ENCODE peak calls at places on chromosomes 7 and 10, in seven cellular contexts. One of them, this sample, is unnamed.

GRCh38 chr7:6169805-6170520 is 102.5 kb downstream of the CYTH3 start:
- DNase-seq in H54: no peak
- DNase-seq in Calu3: no peak
- DNase-seq in anterior cingulate cortex: no peak
- DNase-seq in amygdala: no peak
- DNase-seq in kidney epithelial cell: no peak
- DNase-seq in NB4: no peak
- DNase-seq in this sample: no peak

GRCh38 chr10:56383806-56384205 is 22.7 kb upstream of the ZWINT start:
- DNase-seq in kidney epithelial cell: no peak
- DNase-seq in Calu3: no peak
- DNase-seq in NB4: no peak
- DNase-seq in H54: no peak
- DNase-seq in amygdala: no peak
- DNase-seq in anterior cingulate cortex: no peak
- DNase-seq in this sample: no peak

GRCh38 chr7:17236603-17237002 is 61.8 kb upstream of the AHR start:
- DNase-seq in anterior cingulate cortex: no peak
- DNase-seq in kidney epithelial cell: no peak
- DNase-seq in amygdala: no peak
- DNase-seq in H54: no peak
- DNase-seq in NB4: no peak
- DNase-seq in Calu3: no peak
- DNase-seq in this sample: no peak

GRCh38 chr7:34807548-34808340 is 149.7 kb downstream of the NPSR1 start:
- DNase-seq in NB4: no peak
- DNase-seq in anterior cingulate cortex: no peak
- DNase-seq in amygdala: no peak
- DNase-seq in kidney epithelial cell: no peak
- DNase-seq in Calu3: no peak
- DNase-seq in H54: no peak
- DNase-seq in this sample: no peak

GRCh38 chr10:43134126-43134905 is 3.9 kb upstream of the CSGALNACT2 start:
- DNase-seq in NB4: no peak
- DNase-seq in H54: no peak
- DNase-seq in anterior cingulate cortex: no peak
- DNase-seq in kidney epithelial cell: no peak
- DNase-seq in amygdala: no peak
- DNase-seq in Calu3: no peak
- DNase-seq in this sample: no peak

GRCh38 chr7:159030490-159031134 is 114.1 kb downstream of the VIPR2 start:
- DNase-seq in NB4: peak
- DNase-seq in kidney epithelial cell: no peak
- DNase-seq in H54: no peak
- DNase-seq in amygdala: no peak
- DNase-seq in anterior cingulate cortex: no peak
- DNase-seq in Calu3: peak
- DNase-seq in this sample: no peak

GRCh38 chr7:94028768-94029167 is 24.6 kb upstream of the BET1 start:
- DNase-seq in kidney epithelial cell: no peak
- DNase-seq in H54: peak
- DNase-seq in Calu3: no peak
- DNase-seq in anterior cingulate cortex: no peak
- DNase-seq in amygdala: no peak
- DNase-seq in NB4: peak
- DNase-seq in this sample: no peak

GRCh38 chr7:95420996-95421846 is 13.6 kb downstream of the PON2 start:
- DNase-seq in Calu3: peak
- DNase-seq in NB4: no peak
- DNase-seq in kidney epithelial cell: no peak
- DNase-seq in anterior cingulate cortex: no peak
- DNase-seq in amygdala: no peak
- DNase-seq in H54: no peak
- DNase-seq in this sample: no peak

GRCh38 chr10:88115968-88116367 is 252.5 kb downstream of the PTEN start:
- DNase-seq in H54: peak
- DNase-seq in Calu3: no peak
- DNase-seq in anterior cingulate cortex: no peak
- DNase-seq in kidney epithelial cell: no peak
- DNase-seq in amygdala: no peak
- DNase-seq in NB4: no peak
- DNase-seq in this sample: no peak